ENCODE peak calls at places on chromosomes 5 and 9, in nine cellular contexts. One of them, this sample, is unnamed.

GRCh38 chr9:93058357-93059096 is at the start of gene SUSD3:
- DNase-seq in IMR-90: no peak
- DNase-seq in transverse colon: peak; percentile 76
- DNase-seq in heart left ventricle: peak; percentile 62
- DNase-seq in HCT116: peak; percentile 39
- DNase-seq in breast epithelium: peak; percentile 47
- DNase-seq in body of pancreas: peak; percentile 68
- DNase-seq in A549: peak; percentile 24
- DNase-seq in gastrocnemius medialis: no peak
- DNase-seq in this sample: no peak

GRCh38 chr5:133870661-133871060 is 97.8 kb downstream of the C5orf15 start:
- DNase-seq in IMR-90: peak; percentile 58
- DNase-seq in transverse colon: no peak
- DNase-seq in heart left ventricle: no peak
- DNase-seq in HCT116: no peak
- DNase-seq in breast epithelium: peak; percentile 31
- DNase-seq in body of pancreas: no peak
- DNase-seq in A549: no peak
- DNase-seq in gastrocnemius medialis: no peak
- DNase-seq in this sample: no peak

GRCh38 chr5:159854916-159855315 is 61.4 kb upstream of the ADRA1B start:
- DNase-seq in IMR-90: peak; percentile 34
- DNase-seq in transverse colon: no peak
- DNase-seq in heart left ventricle: no peak
- DNase-seq in HCT116: no peak
- DNase-seq in breast epithelium: no peak
- DNase-seq in body of pancreas: no peak
- DNase-seq in A549: no peak
- DNase-seq in gastrocnemius medialis: no peak
- DNase-seq in this sample: no peak

GRCh38 chr9:5425006-5425628 is 12.6 kb downstream of the PLGRKT start:
- DNase-seq in IMR-90: no peak
- DNase-seq in transverse colon: no peak
- DNase-seq in heart left ventricle: no peak
- DNase-seq in HCT116: no peak
- DNase-seq in breast epithelium: no peak
- DNase-seq in body of pancreas: no peak
- DNase-seq in A549: peak; percentile 59
- DNase-seq in gastrocnemius medialis: no peak
- DNase-seq in this sample: no peak

GRCh38 chr9:116370587-116370986 is 217.0 kb downstream of the PAPPA start:
- DNase-seq in IMR-90: no peak
- DNase-seq in transverse colon: no peak
- DNase-seq in heart left ventricle: no peak
- DNase-seq in HCT116: no peak
- DNase-seq in breast epithelium: no peak
- DNase-seq in body of pancreas: no peak
- DNase-seq in A549: no peak
- DNase-seq in gastrocnemius medialis: no peak
- DNase-seq in this sample: no peak

GRCh38 chr9:2015581-2016410 is 649 bp downstream of the SMARCA2 start:
- DNase-seq in IMR-90: peak; percentile 24
- DNase-seq in transverse colon: peak; percentile 61
- DNase-seq in heart left ventricle: peak; percentile 57
- DNase-seq in HCT116: no peak
- DNase-seq in breast epithelium: peak; percentile 48
- DNase-seq in body of pancreas: peak; percentile 58
- DNase-seq in A549: peak; percentile 36
- DNase-seq in gastrocnemius medialis: peak; percentile 49
- DNase-seq in this sample: peak; percentile 20

GRCh38 chr5:11306365-11306764 is 545.3 kb upstream of the DAP start:
- DNase-seq in IMR-90: no peak
- DNase-seq in transverse colon: no peak
- DNase-seq in heart left ventricle: no peak
- DNase-seq in HCT116: no peak
- DNase-seq in breast epithelium: no peak
- DNase-seq in body of pancreas: no peak
- DNase-seq in A549: no peak
- DNase-seq in gastrocnemius medialis: no peak
- DNase-seq in this sample: no peak

GRCh38 chr5:138093036-138093435 is 9.2 kb downstream of the WNT8A start:
- DNase-seq in IMR-90: no peak
- DNase-seq in transverse colon: no peak
- DNase-seq in heart left ventricle: no peak
- DNase-seq in HCT116: no peak
- DNase-seq in breast epithelium: no peak
- DNase-seq in body of pancreas: no peak
- DNase-seq in A549: no peak
- DNase-seq in gastrocnemius medialis: no peak
- DNase-seq in this sample: no peak

GRCh38 chr9:135471751-135472640 is 7.6 kb upstream of the PPP1R26 start:
- DNase-seq in IMR-90: peak; percentile 15
- DNase-seq in transverse colon: no peak
- DNase-seq in heart left ventricle: no peak
- DNase-seq in HCT116: no peak
- DNase-seq in breast epithelium: no peak
- DNase-seq in body of pancreas: no peak
- DNase-seq in A549: no peak
- DNase-seq in gastrocnemius medialis: no peak
- DNase-seq in this sample: no peak

GRCh38 chr5:2946315-2946714 is 194.8 kb upstream of the IRX2 start:
- DNase-seq in IMR-90: no peak
- DNase-seq in transverse colon: no peak
- DNase-seq in heart left ventricle: no peak
- DNase-seq in HCT116: no peak
- DNase-seq in breast epithelium: no peak
- DNase-seq in body of pancreas: no peak
- DNase-seq in A549: no peak
- DNase-seq in gastrocnemius medialis: no peak
- DNase-seq in this sample: no peak

GRCh38 chr9:33467526-33467925 is 6.2 kb downstream of the NOL6 start:
- DNase-seq in IMR-90: no peak
- DNase-seq in transverse colon: peak; percentile 5
- DNase-seq in heart left ventricle: no peak
- DNase-seq in HCT116: no peak
- DNase-seq in breast epithelium: no peak
- DNase-seq in body of pancreas: no peak
- DNase-seq in A549: no peak
- DNase-seq in gastrocnemius medialis: no peak
- DNase-seq in this sample: no peak

GRCh38 chr9:13110766-13111400 is 168.6 kb downstream of the MPDZ start:
- DNase-seq in IMR-90: no peak
- DNase-seq in transverse colon: no peak
- DNase-seq in heart left ventricle: peak; percentile 36
- DNase-seq in HCT116: no peak
- DNase-seq in breast epithelium: peak; percentile 29
- DNase-seq in body of pancreas: peak; percentile 54
- DNase-seq in A549: no peak
- DNase-seq in gastrocnemius medialis: peak; percentile 10
- DNase-seq in this sample: no peak

GRCh38 chr5:134177197-134178171 is 734 bp upstream of the SKP1 start:
- DNase-seq in IMR-90: peak; percentile 66
- DNase-seq in transverse colon: peak; percentile 89
- DNase-seq in heart left ventricle: peak; percentile 20
- DNase-seq in HCT116: peak; percentile 60
- DNase-seq in breast epithelium: peak; percentile 63
- DNase-seq in body of pancreas: peak; percentile 67
- DNase-seq in A549: peak; percentile 39
- DNase-seq in gastrocnemius medialis: peak; percentile 88
- DNase-seq in this sample: no peak

GRCh38 chr5:24492231-24492630 is 152.5 kb downstream of the CDH10 start:
- DNase-seq in IMR-90: no peak
- DNase-seq in transverse colon: no peak
- DNase-seq in heart left ventricle: no peak
- DNase-seq in HCT116: no peak
- DNase-seq in breast epithelium: no peak
- DNase-seq in body of pancreas: no peak
- DNase-seq in A549: peak; percentile 64
- DNase-seq in gastrocnemius medialis: no peak
- DNase-seq in this sample: no peak

DNA sequence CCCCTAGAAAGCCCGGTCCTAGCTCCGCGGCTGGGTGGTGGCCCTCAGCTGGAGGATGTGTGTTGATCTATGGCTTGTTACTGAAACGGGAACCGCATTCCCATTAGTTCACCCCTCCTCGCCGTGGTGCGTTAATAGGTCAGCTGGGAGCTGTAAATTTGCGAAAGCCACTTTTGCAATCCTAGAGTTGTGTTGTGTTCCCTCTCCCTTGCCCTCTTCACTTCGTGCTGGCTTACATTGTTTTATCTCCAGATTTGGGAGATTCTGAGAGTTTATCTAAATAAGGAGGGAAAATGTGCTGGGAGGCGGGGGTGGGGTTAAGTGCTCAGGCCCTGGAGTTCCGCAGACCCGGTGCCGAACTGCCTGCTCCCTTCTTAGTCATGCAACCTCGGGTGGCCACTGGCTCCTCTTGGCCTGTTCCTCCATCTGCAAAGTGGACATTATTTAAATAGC is 62.8 kb downstream of the HMCN2 start:
- DNase-seq in IMR-90: peak; percentile 43
- DNase-seq in transverse colon: peak; percentile 56
- DNase-seq in heart left ventricle: no peak
- DNase-seq in HCT116: no peak
- DNase-seq in breast epithelium: peak; percentile 33
- DNase-seq in body of pancreas: no peak
- DNase-seq in A549: no peak
- DNase-seq in gastrocnemius medialis: peak; percentile 69
- DNase-seq in this sample: no peak
- TF ChIP-seq POLR2A in IMR-90: no peak
- TF ChIP-seq POLR2A in transverse colon: no peak
- TF ChIP-seq POLR2A in heart left ventricle: no peak
- TF ChIP-seq POLR2A in HCT116: no peak
- TF ChIP-seq POLR2A in breast epithelium: no peak
- TF ChIP-seq POLR2A in body of pancreas: no peak
- TF ChIP-seq POLR2A in A549: no peak
- TF ChIP-seq POLR2A in gastrocnemius medialis: no peak
- TF ChIP-seq POLR2A in this sample: no peak

GRCh38 chr5:43066799-43067741 is 27.0 kb upstream of the ANXA2R start:
- DNase-seq in IMR-90: peak; percentile 91
- DNase-seq in transverse colon: peak; percentile 91
- DNase-seq in heart left ventricle: peak; percentile 91
- DNase-seq in HCT116: peak; percentile 85
- DNase-seq in breast epithelium: peak; percentile 87
- DNase-seq in body of pancreas: peak; percentile 85
- DNase-seq in A549: peak; percentile 93
- DNase-seq in gastrocnemius medialis: peak; percentile 89
- DNase-seq in this sample: peak; percentile 71
- TF ChIP-seq POLR2A in IMR-90: peak; percentile 89
- TF ChIP-seq POLR2A in transverse colon: peak; percentile 50
- TF ChIP-seq POLR2A in heart left ventricle: no peak
- TF ChIP-seq POLR2A in HCT116: peak; percentile 32
- TF ChIP-seq POLR2A in breast epithelium: peak; percentile 79
- TF ChIP-seq POLR2A in body of pancreas: peak; percentile 2
- TF ChIP-seq POLR2A in A549: no peak
- TF ChIP-seq POLR2A in gastrocnemius medialis: peak; percentile 69
- TF ChIP-seq POLR2A in this sample: peak; percentile 41

GRCh38 chr9:15513335-15513734 is 2.6 kb upstream of the PSIP1 start:
- DNase-seq in IMR-90: no peak
- DNase-seq in transverse colon: no peak
- DNase-seq in heart left ventricle: no peak
- DNase-seq in HCT116: peak; percentile 41
- DNase-seq in breast epithelium: no peak
- DNase-seq in body of pancreas: no peak
- DNase-seq in A549: peak; percentile 53
- DNase-seq in gastrocnemius medialis: no peak
- DNase-seq in this sample: peak; percentile 14

GRCh38 chr9:15512204-15512603 is 1.4 kb upstream of the PSIP1 start:
- DNase-seq in IMR-90: no peak
- DNase-seq in transverse colon: no peak
- DNase-seq in heart left ventricle: no peak
- DNase-seq in HCT116: no peak
- DNase-seq in breast epithelium: no peak
- DNase-seq in body of pancreas: no peak
- DNase-seq in A549: no peak
- DNase-seq in gastrocnemius medialis: no peak
- DNase-seq in this sample: no peak

GRCh38 chr9:15512889-15513288 is 2.1 kb upstream of the PSIP1 start:
- DNase-seq in IMR-90: no peak
- DNase-seq in transverse colon: no peak
- DNase-seq in heart left ventricle: no peak
- DNase-seq in HCT116: no peak
- DNase-seq in breast epithelium: no peak
- DNase-seq in body of pancreas: no peak
- DNase-seq in A549: no peak
- DNase-seq in gastrocnemius medialis: no peak
- DNase-seq in this sample: no peak

GRCh38 chr9:15509931-15510788 is 610 bp downstream of the PSIP1 start:
- DNase-seq in IMR-90: no peak
- DNase-seq in transverse colon: peak; percentile 47
- DNase-seq in heart left ventricle: peak; percentile 40
- DNase-seq in HCT116: no peak
- DNase-seq in breast epithelium: no peak
- DNase-seq in body of pancreas: peak; percentile 24
- DNase-seq in A549: peak; percentile 20
- DNase-seq in gastrocnemius medialis: peak; percentile 14
- DNase-seq in this sample: peak; percentile 31

GRCh38 chr9:15510789-15511575 is at the start of gene PSIP1:
- DNase-seq in IMR-90: peak; percentile 75
- DNase-seq in transverse colon: peak; percentile 83
- DNase-seq in heart left ventricle: peak; percentile 77
- DNase-seq in HCT116: peak; percentile 65
- DNase-seq in breast epithelium: peak; percentile 45
- DNase-seq in body of pancreas: peak; percentile 58
- DNase-seq in A549: peak; percentile 87
- DNase-seq in gastrocnemius medialis: peak; percentile 52
- DNase-seq in this sample: peak; percentile 64
- TF ChIP-seq POLR2A in IMR-90: peak; percentile 51
- TF ChIP-seq POLR2A in transverse colon: peak; percentile 55
- TF ChIP-seq POLR2A in heart left ventricle: no peak
- TF ChIP-seq POLR2A in HCT116: peak; percentile 95
- TF ChIP-seq POLR2A in breast epithelium: no peak
- TF ChIP-seq POLR2A in body of pancreas: peak; percentile 59
- TF ChIP-seq POLR2A in A549: peak; percentile 84
- TF ChIP-seq POLR2A in gastrocnemius medialis: peak; percentile 36
- TF ChIP-seq POLR2A in this sample: peak; percentile 86

DNA sequence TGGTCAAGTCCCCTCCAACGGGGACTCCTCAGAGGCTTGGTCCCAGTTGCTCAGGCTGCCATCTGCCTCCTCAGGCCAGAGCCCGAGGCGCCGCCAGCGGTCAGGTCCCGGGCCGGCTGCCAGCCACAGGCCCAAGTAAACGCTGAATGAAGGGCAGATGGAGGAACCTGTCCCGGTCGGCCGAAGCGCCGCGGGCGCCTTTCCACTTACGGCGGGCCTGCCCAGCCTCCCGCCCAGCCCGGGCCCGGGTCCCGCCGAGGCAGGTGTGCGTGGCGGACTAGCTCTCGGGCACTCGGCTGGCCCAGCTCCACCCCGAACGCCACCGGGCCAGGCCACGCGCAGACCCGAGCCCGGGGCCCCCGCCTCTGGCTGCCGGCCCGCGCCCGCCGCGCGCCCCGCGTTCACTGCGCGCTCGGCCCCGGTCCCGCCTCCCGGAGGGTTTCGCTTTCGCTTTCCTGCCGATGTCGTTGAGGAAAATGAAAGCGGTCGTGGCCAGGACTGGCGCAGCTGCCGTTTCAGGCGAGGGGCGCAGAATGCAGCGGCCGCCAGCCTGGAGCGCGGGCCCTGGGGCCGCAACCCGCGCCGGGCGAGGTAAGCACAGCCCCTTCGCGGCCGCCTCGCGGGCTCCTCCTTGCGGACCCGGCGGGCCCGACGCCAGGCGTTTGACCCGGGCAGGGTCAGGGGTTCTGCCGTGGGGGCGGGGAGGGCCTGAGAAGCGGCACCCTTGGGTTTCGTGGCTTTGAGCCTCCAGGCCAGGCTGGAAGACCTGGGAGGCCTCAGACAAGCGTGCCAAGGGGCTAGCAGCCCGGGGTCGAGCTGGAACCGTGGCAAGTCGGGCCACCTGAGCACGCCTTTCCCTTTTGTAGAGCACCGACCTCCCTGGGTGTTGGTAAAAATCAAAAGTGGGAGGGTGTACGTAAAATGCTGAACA is 41.2 kb downstream of the SLC22A5 start:
- DNase-seq in IMR-90: peak; percentile 72
- DNase-seq in transverse colon: peak; percentile 88
- DNase-seq in heart left ventricle: peak; percentile 86
- DNase-seq in HCT116: no peak
- DNase-seq in breast epithelium: peak; percentile 40
- DNase-seq in body of pancreas: peak; percentile 92
- DNase-seq in A549: peak; percentile 79
- DNase-seq in gastrocnemius medialis: peak; percentile 90
- DNase-seq in this sample: peak; percentile 58
- TF ChIP-seq POLR2A in IMR-90: peak; percentile 64
- TF ChIP-seq POLR2A in transverse colon: peak; percentile 69
- TF ChIP-seq POLR2A in heart left ventricle: no peak
- TF ChIP-seq POLR2A in HCT116: no peak
- TF ChIP-seq POLR2A in breast epithelium: no peak
- TF ChIP-seq POLR2A in body of pancreas: peak; percentile 64
- TF ChIP-seq POLR2A in A549: peak; percentile 73
- TF ChIP-seq POLR2A in gastrocnemius medialis: peak; percentile 72
- TF ChIP-seq POLR2A in this sample: peak; percentile 62